ENCODE peak calls at places on chromosome 19, in nine cellular contexts. E, X, R, V, G, J, A, M and W are unnamed samples.

GRCh38 chr19:4986471-4986888 is 17.6 kb downstream of the KDM4B start:
- DNase-seq in E (no peak), X (no peak), R (no peak), V (no peak), G (no peak), J (no peak), A (no peak), M (no peak), W (no peak)

GRCh38 chr19:30884146-30884812 is 465.0 kb downstream of the TSHZ3 start:
- DNase-seq in E (no peak), X (no peak), R (no peak), V (no peak), G (no peak), J (no peak), A (no peak), M (no peak), W (no peak)

GRCh38 chr19:16226878-16227836 is 29.4 kb downstream of the AP1M1 start:
- DNase-seq in E (no peak), X (no peak), R (no peak), V (no peak), G (no peak), J (no peak), A (no peak), M (no peak), W (no peak)

GRCh38 chr19:40193587-40193849 is 2.3 kb downstream of the MAP3K10 start:
- DNase-seq in E (peak; percentile 18), X (no peak), R (no peak), V (no peak), G (no peak), J (no peak), A (no peak), M (no peak), W (no peak)

GRCh38 chr19:46297700-46298476 is 1.0 kb downstream of the HIF3A start:
- DNase-seq in E (peak; percentile 94), X (peak; percentile 78), R (no peak), V (no peak), G (peak; percentile 69), J (peak; percentile 47), A (peak; percentile 91), M (no peak), W (no peak)

GRCh38 chr19:31340059-31341025 is 8.9 kb downstream of the TSHZ3 start:
- DNase-seq in E (peak; percentile 56), X (peak; percentile 36), R (no peak), V (no peak), G (no peak), J (no peak), A (no peak), M (no peak), W (peak; percentile 60)

GRCh38 chr19:29524201-29524911 is 1.4 kb upstream of the VSTM2B start:
- DNase-seq in E (no peak), X (no peak), R (no peak), V (no peak), G (no peak), J (no peak), A (no peak), M (no peak), W (no peak)

GRCh38 chr19:5308471-5309437 is 31.9 kb downstream of the PTPRS start:
- DNase-seq in E (peak; percentile 94), X (peak; percentile 38), R (peak; percentile 79), V (peak; percentile 61), G (peak; percentile 86), J (peak; percentile 41), A (peak; percentile 84), M (no peak), W (peak; percentile 79)

GRCh38 chr19:14090509-14091085 is at the start of gene SAMD1:
- DNase-seq in E (peak; percentile 97), X (peak; percentile 95), R (peak; percentile 76), V (peak; percentile 76), G (peak; percentile 88), J (peak; percentile 78), A (peak; percentile 91), M (no peak), W (peak; percentile 77)

GRCh38 chr19:40815223-40815622 is 16.2 kb downstream of the EGLN2 start:
- DNase-seq in E (no peak), X (no peak), R (no peak), V (no peak), G (no peak), J (no peak), A (no peak), M (no peak), W (no peak)

GRCh38 chr19:4425531-4425930 is 23.1 kb downstream of the CHAF1A start:
- DNase-seq in E (peak; percentile 78), X (no peak), R (no peak), V (no peak), G (no peak), J (no peak), A (no peak), M (no peak), W (peak; percentile 28)

GRCh38 chr19:4429266-4430200 is 27.1 kb downstream of the CHAF1A start:
- DNase-seq in E (no peak), X (no peak), R (no peak), V (no peak), G (no peak), J (no peak), A (no peak), M (no peak), W (no peak)

GRCh38 chr19:51607077-51607476 is 23.1 kb downstream of the SIGLEC5 start:
- DNase-seq in E (no peak), X (no peak), R (no peak), V (no peak), G (no peak), J (no peak), A (no peak), M (no peak), W (no peak)

GRCh38 chr19:35249848-35250711 is 1.3 kb downstream of the LSR start:
- DNase-seq in E (no peak), X (no peak), R (no peak), V (no peak), G (no peak), J (no peak), A (peak; percentile 46), M (no peak), W (no peak)

GRCh38 chr19:35247526-35248309 is 1.1 kb upstream of the LSR start:
- DNase-seq in E (no peak), X (peak; percentile 94), R (peak; percentile 95), V (no peak), G (peak; percentile 86), J (no peak), A (peak; percentile 59), M (peak; percentile 70), W (no peak)

GRCh38 chr19:35249146-35249847 is 495 bp downstream of the LSR start:
- DNase-seq in E (no peak), X (peak; percentile 55), R (no peak), V (no peak), G (no peak), J (no peak), A (peak; percentile 32), M (no peak), W (no peak)

GRCh38 chr19:35248310-35249145 is at the start of gene LSR:
- DNase-seq in E (no peak), X (peak; percentile 95), R (peak; percentile 94), V (no peak), G (peak; percentile 89), J (no peak), A (peak; percentile 56), M (peak; percentile 55), W (no peak)

GRCh38 chr19:35246466-35247096 is 2.2 kb upstream of the LSR start:
- DNase-seq in E (no peak), X (no peak), R (no peak), V (no peak), G (no peak), J (no peak), A (no peak), M (no peak), W (no peak)
- H3K4me3 ChIP-seq in E (no peak overlapping the region), X (no peak overlapping the region), R (peak overlapping the region; percentile 98), V (no peak overlapping the region), G (no peak overlapping the region), J (no peak overlapping the region), A (no peak overlapping the region), M (no peak overlapping the region), W (no peak overlapping the region)

GRCh38 chr19:12840091-12841079 is 2.1 kb downstream of the MAST1 start:
- DNase-seq in E (peak; percentile 74), X (peak; percentile 79), R (peak; percentile 93), V (no peak), G (no peak), J (no peak), A (no peak), M (no peak), W (no peak)

GRCh38 chr19:12841094-12841493 is 2.8 kb downstream of the MAST1 start:
- DNase-seq in E (peak; percentile 52), X (peak; percentile 77), R (no peak), V (no peak), G (no peak), J (no peak), A (no peak), M (no peak), W (no peak)

GRCh38 chr19:12843999-12844732 is 5.9 kb downstream of the MAST1 start:
- DNase-seq in E (no peak), X (no peak), R (no peak), V (no peak), G (no peak), J (no peak), A (no peak), M (no peak), W (no peak)

GRCh38 chr19:12842511-12842910 is 4.2 kb downstream of the MAST1 start:
- DNase-seq in E (no peak), X (no peak), R (no peak), V (no peak), G (no peak), J (no peak), A (no peak), M (no peak), W (no peak)

GRCh38 chr19:12843328-12843727 is 5.0 kb downstream of the MAST1 start:
- DNase-seq in E (no peak), X (no peak), R (no peak), V (no peak), G (no peak), J (no peak), A (no peak), M (no peak), W (no peak)
- TF ChIP-seq CTCF in E (no peak), X (no peak), R (no peak), V (no peak), G (no peak), J (no peak), A (no peak), M (no peak), W (no peak)

DNA sequence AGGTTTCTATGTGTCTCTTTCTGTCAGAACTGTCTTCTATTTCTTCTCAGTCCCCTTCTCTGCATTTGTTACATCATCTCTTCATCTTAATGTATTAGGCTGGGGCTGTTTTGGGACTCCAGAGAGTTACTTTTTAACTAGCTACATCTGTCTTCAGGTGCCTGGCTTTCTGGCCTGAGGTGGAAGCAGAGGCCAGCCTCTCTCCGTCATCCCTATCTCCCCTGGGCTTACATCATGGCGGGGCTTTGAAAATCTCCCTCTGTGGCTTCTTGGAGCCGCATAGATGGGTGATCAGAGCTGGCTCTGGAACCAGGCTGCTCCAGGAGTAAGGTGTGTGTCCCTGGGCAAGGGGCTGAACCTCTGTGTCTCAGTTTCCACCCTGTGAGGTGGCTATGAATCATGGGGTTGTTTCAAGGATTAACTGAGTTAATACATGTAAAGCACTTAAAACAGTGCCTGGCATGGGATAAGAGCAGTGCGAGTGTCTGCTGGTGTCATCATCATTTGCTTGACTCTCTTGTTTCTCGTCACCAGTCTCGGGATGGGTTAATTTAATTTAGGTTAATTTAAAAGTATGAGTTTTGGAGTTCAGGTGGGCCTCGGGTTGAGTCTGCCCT is 2.0 kb downstream of the EPN1 start:
- DNase-seq in E (no peak), X (no peak), R (no peak), V (no peak), G (no peak), J (no peak), A (no peak), M (no peak), W (no peak)
- H3K4me3 ChIP-seq in E (no peak overlapping the region), X (no peak overlapping the region), R (peak overlapping the region; percentile 83), V (no peak overlapping the region), G (peak overlapping the region; percentile 2), J (peak overlapping the region; percentile 85), A (peak overlapping the region; percentile 87), M (no peak overlapping the region), W (peak overlapping the region; percentile 59)

GRCh38 chr19:41872775-41873647 is 4.1 kb upstream of the CD79A start:
- DNase-seq in E (peak; percentile 66), X (peak; percentile 88), R (peak; percentile 63), V (peak; percentile 34), G (peak; percentile 82), J (no peak), A (no peak), M (no peak), W (peak; percentile 18)
- TF ChIP-seq CTCF in E (peak; percentile 77), X (peak; percentile 76), R (peak; percentile 86), V (peak; percentile 52), G (peak; percentile 63), J (no peak), A (peak; percentile 30), M (peak; percentile 88), W (peak; percentile 78)